ENCODE peak calls at places on chromosomes 2 and 18, in eight cellular contexts. One of them, this sample, is unnamed.

GRCh38 chr18:63158676-63159291 is 160.8 kb downstream of the BCL2 start:
- DNase-seq in SJSA1: no peak
- DNase-seq in NCI-H1417: no peak
- DNase-seq in stimulated activated naive CD4-positive, alpha-beta T cell: no peak
- DNase-seq in posterior cingulate gyrus: no peak
- DNase-seq in stimulated activated naive CD8-positive, alpha-beta T cell treated with anti-CD3 and anti-CD28 coated beads, Interleukin-15, amount 100 ng/mL, for 72 hours: peak
- DNase-seq in sciatic nerve: no peak
- DNase-seq in HuH-7.5: no peak
- DNase-seq in this sample: no peak

GRCh38 chr18:39453882-39454281 is 1888.3 kb upstream of the CELF4 start:
- DNase-seq in SJSA1: no peak
- DNase-seq in NCI-H1417: no peak
- DNase-seq in stimulated activated naive CD4-positive, alpha-beta T cell: no peak
- DNase-seq in posterior cingulate gyrus: no peak
- DNase-seq in stimulated activated naive CD8-positive, alpha-beta T cell treated with anti-CD3 and anti-CD28 coated beads, Interleukin-15, amount 100 ng/mL, for 72 hours: no peak
- DNase-seq in sciatic nerve: no peak
- DNase-seq in HuH-7.5: peak
- DNase-seq in this sample: peak

GRCh38 chr2:156339110-156339847 is 6.8 kb upstream of the NR4A2 start:
- DNase-seq in SJSA1: no peak
- DNase-seq in NCI-H1417: no peak
- DNase-seq in stimulated activated naive CD4-positive, alpha-beta T cell: no peak
- DNase-seq in posterior cingulate gyrus: no peak
- DNase-seq in stimulated activated naive CD8-positive, alpha-beta T cell treated with anti-CD3 and anti-CD28 coated beads, Interleukin-15, amount 100 ng/mL, for 72 hours: no peak
- DNase-seq in sciatic nerve: peak
- DNase-seq in HuH-7.5: no peak
- DNase-seq in this sample: peak

GRCh38 chr2:241298554-241299165 is 16.8 kb downstream of the HDLBP start:
- DNase-seq in SJSA1: no peak
- DNase-seq in NCI-H1417: no peak
- DNase-seq in stimulated activated naive CD4-positive, alpha-beta T cell: peak
- DNase-seq in posterior cingulate gyrus: no peak
- DNase-seq in stimulated activated naive CD8-positive, alpha-beta T cell treated with anti-CD3 and anti-CD28 coated beads, Interleukin-15, amount 100 ng/mL, for 72 hours: no peak
- DNase-seq in sciatic nerve: no peak
- DNase-seq in HuH-7.5: no peak
- DNase-seq in this sample: no peak

GRCh38 chr18:55300469-55301195 is 287.4 kb downstream of the TCF4 start:
- DNase-seq in SJSA1: no peak
- DNase-seq in NCI-H1417: no peak
- DNase-seq in stimulated activated naive CD4-positive, alpha-beta T cell: no peak
- DNase-seq in posterior cingulate gyrus: peak
- DNase-seq in stimulated activated naive CD8-positive, alpha-beta T cell treated with anti-CD3 and anti-CD28 coated beads, Interleukin-15, amount 100 ng/mL, for 72 hours: no peak
- DNase-seq in sciatic nerve: peak
- DNase-seq in HuH-7.5: no peak
- DNase-seq in this sample: no peak

GRCh38 chr2:39704540-39704939 is 38.8 kb downstream of the TMEM178A start:
- DNase-seq in SJSA1: no peak
- DNase-seq in NCI-H1417: no peak
- DNase-seq in stimulated activated naive CD4-positive, alpha-beta T cell: no peak
- DNase-seq in posterior cingulate gyrus: no peak
- DNase-seq in stimulated activated naive CD8-positive, alpha-beta T cell treated with anti-CD3 and anti-CD28 coated beads, Interleukin-15, amount 100 ng/mL, for 72 hours: no peak
- DNase-seq in sciatic nerve: no peak
- DNase-seq in HuH-7.5: no peak
- DNase-seq in this sample: no peak

GRCh38 chr2:8454797-8455196 is 227.1 kb upstream of the ID2 start:
- DNase-seq in SJSA1: no peak
- DNase-seq in NCI-H1417: no peak
- DNase-seq in stimulated activated naive CD4-positive, alpha-beta T cell: no peak
- DNase-seq in posterior cingulate gyrus: no peak
- DNase-seq in stimulated activated naive CD8-positive, alpha-beta T cell treated with anti-CD3 and anti-CD28 coated beads, Interleukin-15, amount 100 ng/mL, for 72 hours: no peak
- DNase-seq in sciatic nerve: no peak
- DNase-seq in HuH-7.5: no peak
- DNase-seq in this sample: no peak

GRCh38 chr18:59784694-59785093 is 87.5 kb upstream of the CCBE1 start:
- DNase-seq in SJSA1: no peak
- DNase-seq in NCI-H1417: no peak
- DNase-seq in stimulated activated naive CD4-positive, alpha-beta T cell: no peak
- DNase-seq in posterior cingulate gyrus: no peak
- DNase-seq in stimulated activated naive CD8-positive, alpha-beta T cell treated with anti-CD3 and anti-CD28 coated beads, Interleukin-15, amount 100 ng/mL, for 72 hours: no peak
- DNase-seq in sciatic nerve: no peak
- DNase-seq in HuH-7.5: no peak
- DNase-seq in this sample: no peak

GRCh38 chr2:88067189-88067588 is 436 bp upstream of the SMYD1 start:
- DNase-seq in SJSA1: no peak
- DNase-seq in NCI-H1417: no peak
- DNase-seq in stimulated activated naive CD4-positive, alpha-beta T cell: no peak
- DNase-seq in posterior cingulate gyrus: no peak
- DNase-seq in stimulated activated naive CD8-positive, alpha-beta T cell treated with anti-CD3 and anti-CD28 coated beads, Interleukin-15, amount 100 ng/mL, for 72 hours: no peak
- DNase-seq in sciatic nerve: no peak
- DNase-seq in HuH-7.5: no peak
- DNase-seq in this sample: no peak

GRCh38 chr2:112541315-112542122 is 746 bp upstream of the POLR1B start:
- DNase-seq in SJSA1: peak
- DNase-seq in NCI-H1417: no peak
- DNase-seq in stimulated activated naive CD4-positive, alpha-beta T cell: peak
- DNase-seq in posterior cingulate gyrus: peak
- DNase-seq in stimulated activated naive CD8-positive, alpha-beta T cell treated with anti-CD3 and anti-CD28 coated beads, Interleukin-15, amount 100 ng/mL, for 72 hours: no peak
- DNase-seq in sciatic nerve: peak
- DNase-seq in HuH-7.5: peak
- DNase-seq in this sample: no peak